ENCODE peak calls at places on chromosome 2, in five cellular contexts. One of them, this sample, is unnamed.

GRCh38 chr2:151200277-151200676 is 61.4 kb downstream of the RBM43 start:
- DNase-seq in activated gamma-delta T cell treated with anti-CD3 and anti-CD28 coated beads, Interleukin-2, amount 50 U/mL, for 16 hours: no peak
- DNase-seq in GM04504: no peak
- DNase-seq in hypothalamus: no peak
- DNase-seq in kidney epithelial cell: no peak
- DNase-seq in this sample: no peak

GRCh38 chr2:128300621-128301020 is 18.0 kb downstream of the HS6ST1 start:
- DNase-seq in activated gamma-delta T cell treated with anti-CD3 and anti-CD28 coated beads, Interleukin-2, amount 50 U/mL, for 16 hours: no peak
- DNase-seq in GM04504: no peak
- DNase-seq in hypothalamus: no peak
- DNase-seq in kidney epithelial cell: no peak
- DNase-seq in this sample: no peak

GRCh38 chr2:239002960-239003932 is 155.4 kb downstream of the TWIST2 start:
- DNase-seq in activated gamma-delta T cell treated with anti-CD3 and anti-CD28 coated beads, Interleukin-2, amount 50 U/mL, for 16 hours: no peak
- DNase-seq in GM04504: peak; percentile 62
- DNase-seq in hypothalamus: no peak
- DNase-seq in kidney epithelial cell: no peak
- DNase-seq in this sample: peak; percentile 29

GRCh38 chr2:221381928-221382488 is 190.1 kb downstream of the EPHA4 start:
- DNase-seq in activated gamma-delta T cell treated with anti-CD3 and anti-CD28 coated beads, Interleukin-2, amount 50 U/mL, for 16 hours: no peak
- DNase-seq in GM04504: no peak
- DNase-seq in hypothalamus: no peak
- DNase-seq in kidney epithelial cell: no peak
- DNase-seq in this sample: no peak

GRCh38 chr2:228417966-228418365 is 236.5 kb upstream of the SPHKAP start:
- DNase-seq in activated gamma-delta T cell treated with anti-CD3 and anti-CD28 coated beads, Interleukin-2, amount 50 U/mL, for 16 hours: no peak
- DNase-seq in GM04504: no peak
- DNase-seq in hypothalamus: no peak
- DNase-seq in kidney epithelial cell: peak; percentile 9
- DNase-seq in this sample: no peak

GRCh38 chr2:188969236-188970032 is 4.7 kb upstream of the COL3A1 start:
- DNase-seq in activated gamma-delta T cell treated with anti-CD3 and anti-CD28 coated beads, Interleukin-2, amount 50 U/mL, for 16 hours: no peak
- DNase-seq in GM04504: peak; percentile 60
- DNase-seq in hypothalamus: no peak
- DNase-seq in kidney epithelial cell: no peak
- DNase-seq in this sample: no peak

GRCh38 chr2:10183146-10183675 is 60.7 kb downstream of the RRM2 start:
- DNase-seq in activated gamma-delta T cell treated with anti-CD3 and anti-CD28 coated beads, Interleukin-2, amount 50 U/mL, for 16 hours: no peak
- DNase-seq in GM04504: no peak
- DNase-seq in hypothalamus: no peak
- DNase-seq in kidney epithelial cell: no peak
- DNase-seq in this sample: no peak

GRCh38 chr2:149125031-149125725 is 86.7 kb downstream of the LYPD6B start:
- DNase-seq in activated gamma-delta T cell treated with anti-CD3 and anti-CD28 coated beads, Interleukin-2, amount 50 U/mL, for 16 hours: no peak
- DNase-seq in GM04504: no peak
- DNase-seq in hypothalamus: no peak
- DNase-seq in kidney epithelial cell: no peak
- DNase-seq in this sample: no peak

GRCh38 chr2:187993516-187993915 is 298.2 kb upstream of the GULP1 start:
- DNase-seq in activated gamma-delta T cell treated with anti-CD3 and anti-CD28 coated beads, Interleukin-2, amount 50 U/mL, for 16 hours: no peak
- DNase-seq in GM04504: no peak
- DNase-seq in hypothalamus: no peak
- DNase-seq in kidney epithelial cell: no peak
- DNase-seq in this sample: no peak

GRCh38 chr2:96801464-96802280 is 14.4 kb upstream of the CNNM3 start:
- DNase-seq in activated gamma-delta T cell treated with anti-CD3 and anti-CD28 coated beads, Interleukin-2, amount 50 U/mL, for 16 hours: no peak
- DNase-seq in GM04504: no peak
- DNase-seq in hypothalamus: no peak
- DNase-seq in kidney epithelial cell: no peak
- DNase-seq in this sample: no peak

GRCh38 chr2:187986392-187987105 is 305.1 kb upstream of the GULP1 start:
- DNase-seq in activated gamma-delta T cell treated with anti-CD3 and anti-CD28 coated beads, Interleukin-2, amount 50 U/mL, for 16 hours: no peak
- DNase-seq in GM04504: no peak
- DNase-seq in hypothalamus: no peak
- DNase-seq in kidney epithelial cell: no peak
- DNase-seq in this sample: no peak

GRCh38 chr2:96539215-96539920 is 2.8 kb downstream of the ARID5A start:
- DNase-seq in activated gamma-delta T cell treated with anti-CD3 and anti-CD28 coated beads, Interleukin-2, amount 50 U/mL, for 16 hours: no peak
- DNase-seq in GM04504: no peak
- DNase-seq in hypothalamus: no peak
- DNase-seq in kidney epithelial cell: no peak
- DNase-seq in this sample: no peak

GRCh38 chr2:73054980-73055379 is 16.5 kb downstream of the SFXN5 start:
- DNase-seq in activated gamma-delta T cell treated with anti-CD3 and anti-CD28 coated beads, Interleukin-2, amount 50 U/mL, for 16 hours: no peak
- DNase-seq in GM04504: no peak
- DNase-seq in hypothalamus: no peak
- DNase-seq in kidney epithelial cell: no peak
- DNase-seq in this sample: no peak

GRCh38 chr2:200451506-200451905 is 58.4 kb downstream of the KCTD18 start:
- DNase-seq in activated gamma-delta T cell treated with anti-CD3 and anti-CD28 coated beads, Interleukin-2, amount 50 U/mL, for 16 hours: no peak
- DNase-seq in GM04504: no peak
- DNase-seq in hypothalamus: no peak
- DNase-seq in kidney epithelial cell: no peak
- DNase-seq in this sample: no peak

GRCh38 chr2:46655551-46656436 is 176.4 kb downstream of the TMEM247 start:
- DNase-seq in activated gamma-delta T cell treated with anti-CD3 and anti-CD28 coated beads, Interleukin-2, amount 50 U/mL, for 16 hours: no peak
- DNase-seq in GM04504: peak; percentile 80
- DNase-seq in hypothalamus: no peak
- DNase-seq in kidney epithelial cell: no peak
- DNase-seq in this sample: no peak

GRCh38 chr2:30147196-30147714 is 448 bp downstream of the YPEL5 start:
- DNase-seq in activated gamma-delta T cell treated with anti-CD3 and anti-CD28 coated beads, Interleukin-2, amount 50 U/mL, for 16 hours: peak; percentile 9
- DNase-seq in GM04504: no peak
- DNase-seq in hypothalamus: no peak
- DNase-seq in kidney epithelial cell: no peak
- DNase-seq in this sample: no peak

GRCh38 chr2:143801561-143801960 is 672.3 kb downstream of the ARHGAP15 start:
- DNase-seq in activated gamma-delta T cell treated with anti-CD3 and anti-CD28 coated beads, Interleukin-2, amount 50 U/mL, for 16 hours: no peak
- DNase-seq in GM04504: no peak
- DNase-seq in hypothalamus: no peak
- DNase-seq in kidney epithelial cell: no peak
- DNase-seq in this sample: no peak

GRCh38 chr2:241412144-241412543 is 56.1 kb downstream of the FARP2 start:
- DNase-seq in activated gamma-delta T cell treated with anti-CD3 and anti-CD28 coated beads, Interleukin-2, amount 50 U/mL, for 16 hours: no peak
- DNase-seq in GM04504: peak; percentile 21
- DNase-seq in hypothalamus: no peak
- DNase-seq in kidney epithelial cell: no peak
- DNase-seq in this sample: peak; percentile 85